ENCODE peak calls at places on chromosomes 3 and 15, in seven cellular contexts. T, L, N, H, X, K and O are unnamed samples.
A peak's percentile ranks its signal among the peaks of the same experiment; 100 is the strongest.

GRCh38 chr3:35392187-35392586 is 247.1 kb upstream of the ARPP21 start:
- DNase-seq in T (no peak), L (no peak), N (no peak), H (no peak), X (no peak), K (no peak), O (no peak)

GRCh38 chr3:159902531-159903314 is 85.9 kb upstream of the IL12A start:
- DNase-seq in T (no peak), L (no peak), N (no peak), H (no peak), X (no peak), K (no peak), O (no peak)

GRCh38 chr15:92161039-92161670 is 232.5 kb upstream of the ST8SIA2 start:
- DNase-seq in T (no peak), L (no peak), N (no peak), H (no peak), X (no peak), K (no peak), O (no peak)

GRCh38 chr3:171417813-171418212 is 42.4 kb downstream of the TNIK start:
- DNase-seq in T (peak; percentile 68), L (no peak), N (no peak), H (no peak), X (no peak), K (peak; percentile 98), O (peak; percentile 75)

GRCh38 chr3:43870844-43871626 is 180.3 kb downstream of the ABHD5 start:
- DNase-seq in T (no peak), L (no peak), N (no peak), H (no peak), X (no peak), K (peak; percentile 28), O (peak; percentile 30)

GRCh38 chr3:37031115-37031682 is 37.9 kb downstream of the MLH1 start:
- DNase-seq in T (no peak), L (no peak), N (no peak), H (no peak), X (no peak), K (peak; percentile 37), O (no peak)

GRCh38 chr3:46857485-46858341 is 5.5 kb downstream of the MYL3 start:
- DNase-seq in T (no peak), L (no peak), N (no peak), H (no peak), X (no peak), K (no peak), O (no peak)

GRCh38 chr3:32405155-32405554 is 13.5 kb downstream of the CMTM7 start:
- DNase-seq in T (no peak), L (no peak), N (no peak), H (no peak), X (no peak), K (peak; percentile 47), O (no peak)

GRCh38 chr3:126961791-126962461 is 21.0 kb upstream of the PLXNA1 start:
- DNase-seq in T (no peak), L (no peak), N (no peak), H (no peak), X (no peak), K (no peak), O (no peak)

GRCh38 chr3:152834354-152835310 is at the start of gene P2RY1:
- DNase-seq in T (peak; percentile 14), L (peak; percentile 43), N (peak; percentile 84), H (no peak), X (no peak), K (peak; percentile 67), O (peak; percentile 13)

GRCh38 chr3:31533169-31533870 is 595 bp downstream of the STT3B start:
- DNase-seq in T (peak; percentile 30), L (no peak), N (peak; percentile 53), H (no peak), X (no peak), K (peak; percentile 31), O (no peak)

GRCh38 chr3:9552252-9552999 is 1.2 kb downstream of the LHFPL4 start:
- DNase-seq in T (no peak), L (peak; percentile 9), N (peak; percentile 18), H (no peak), X (no peak), K (peak; percentile 57), O (peak; percentile 44)

GRCh38 chr3:2967851-2968250 is 142.3 kb downstream of the IL5RA start:
- DNase-seq in T (no peak), L (no peak), N (no peak), H (no peak), X (no peak), K (no peak), O (no peak)

GRCh38 chr3:81274671-81275070 is 486.8 kb downstream of the GBE1 start:
- DNase-seq in T (no peak), L (no peak), N (no peak), H (no peak), X (no peak), K (peak; percentile 48), O (no peak)